ENCODE peak calls at places on chromosome 6, in five cellular contexts. J is hepatic stellate cell, L is SW480, Y is HTR-8/SVneo, V is amniotic epithelial cell. R is an unnamed sample.
A peak's percentile ranks its signal among the peaks of the same experiment; 100 is the strongest.

GRCh38 chr6:108492131-108492766 is 68.5 kb upstream of the FOXO3 start:
- DNase-seq in J (peak; percentile 32), L (peak; percentile 21), Y (peak; percentile 44), V (peak; percentile 61), R (peak; percentile 22)

GRCh38 chr6:151553416-151554158 is 59.8 kb downstream of the CCDC170 start:
- DNase-seq in J (no peak), L (no peak), Y (no peak), V (no peak), R (no peak)

GRCh38 chr6:166671434-166672061 is 44.5 kb upstream of the RPS6KA2 start:
- DNase-seq in J (no peak), L (peak; percentile 39), Y (peak; percentile 11), V (peak; percentile 12), R (no peak)

GRCh38 chr6:132067286-132067685 is 116.1 kb upstream of the CCN2 start:
- DNase-seq in J (no peak), L (no peak), Y (no peak), V (no peak), R (no peak)

GRCh38 chr6:6317825-6318733 is 2.4 kb downstream of the F13A1 start:
- DNase-seq in J (no peak), L (no peak), Y (no peak), V (no peak), R (no peak)

GRCh38 chr6:154276810-154277577 is 79.6 kb downstream of the IPCEF1 start:
- DNase-seq in J (no peak), L (peak; percentile 58), Y (peak; percentile 32), V (peak; percentile 49), R (peak; percentile 25)

GRCh38 chr6:139135578-139136545 is 982 bp downstream of the HECA start:
- DNase-seq in J (peak; percentile 32), L (peak; percentile 14), Y (no peak), V (no peak), R (no peak)

GRCh38 chr6:44851176-44851575 is 463.7 kb downstream of the CDC5L start:
- DNase-seq in J (no peak), L (no peak), Y (no peak), V (peak; percentile 89), R (no peak)

GRCh38 chr6:161169690-161170089 is 104.2 kb downstream of the AGPAT4 start:
- DNase-seq in J (no peak), L (no peak), Y (no peak), V (peak; percentile 79), R (no peak)

GRCh38 chr6:148509789-148510581 is 167.3 kb downstream of the SASH1 start:
- DNase-seq in J (peak; percentile 77), L (peak; percentile 30), Y (peak; percentile 29), V (peak; percentile 97), R (peak; percentile 89)

GRCh38 chr6:99741092-99741491 is 134.5 kb downstream of the PRDM13 start:
- DNase-seq in J (no peak), L (no peak), Y (no peak), V (no peak), R (no peak)

GRCh38 chr6:95576218-95576617 is 1.1 kb upstream of the MANEA start:
- DNase-seq in J (no peak), L (no peak), Y (no peak), V (no peak), R (no peak)

GRCh38 chr6:1636971-1637871 is 27.5 kb downstream of the FOXC1 start:
- DNase-seq in J (no peak), L (peak; percentile 69), Y (no peak), V (no peak), R (no peak)

GRCh38 chr6:38248500-38249234 is 391.1 kb downstream of the BTBD9 start:
- DNase-seq in J (no peak), L (no peak), Y (peak; percentile 68), V (no peak), R (no peak)

GRCh38 chr6:11043961-11044711 is at the start of gene ELOVL2:
- DNase-seq in J (peak; percentile 70), L (no peak), Y (peak; percentile 70), V (peak; percentile 29), R (no peak)

GRCh38 chr6:137033828-137034227 is 10.9 kb downstream of the IL20RA start:
- DNase-seq in J (no peak), L (peak; percentile 97), Y (no peak), V (peak; percentile 75), R (no peak)

GRCh38 chr6:11236351-11236750 is 3.9 kb upstream of the NEDD9 start:
- DNase-seq in J (no peak), L (no peak), Y (peak; percentile 13), V (peak; percentile 63), R (no peak)

GRCh38 chr6:134689177-134689576 is 260.7 kb downstream of the ALDH8A1 start:
- DNase-seq in J (no peak), L (no peak), Y (no peak), V (no peak), R (no peak)

GRCh38 chr6:77172578-77172977 is 290.7 kb downstream of the HTR1B start:
- DNase-seq in J (no peak), L (no peak), Y (no peak), V (no peak), R (no peak)

GRCh38 chr6:6746334-6746969 is 157.9 kb downstream of the LY86 start:
- DNase-seq in J (peak; percentile 69), L (peak; percentile 22), Y (no peak), V (no peak), R (no peak)

GRCh38 chr6:21587925-21588811 is 5.4 kb upstream of the SOX4 start:
- DNase-seq in J (peak; percentile 44), L (peak; percentile 62), Y (no peak), V (peak; percentile 55), R (peak; percentile 33)

GRCh38 chr6:144578385-144579350 is 293.5 kb downstream of the UTRN start:
- DNase-seq in J (no peak), L (no peak), Y (no peak), V (peak; percentile 21), R (peak; percentile 5)

GRCh38 chr6:3456794-3457709 is at the start of gene SLC22A23:
- DNase-seq in J (peak; percentile 67), L (peak; percentile 52), Y (peak; percentile 82), V (no peak), R (no peak)

GRCh38 chr6:20159781-20160540 is 52.3 kb downstream of the MBOAT1 start:
- DNase-seq in J (peak; percentile 10), L (no peak), Y (no peak), V (no peak), R (no peak)

GRCh38 chr6:72216222-72217106 is 330.1 kb downstream of the RIMS1 start:
- DNase-seq in J (no peak), L (no peak), Y (no peak), V (no peak), R (no peak)

GRCh38 chr6:293185-294174 is 1.2 kb downstream of the DUSP22 start:
- DNase-seq in J (no peak), L (peak; percentile 18), Y (no peak), V (peak; percentile 12), R (no peak)

GRCh38 chr6:166156942-166157341 is 10.7 kb downstream of the TBXT start:
- DNase-seq in J (no peak), L (peak; percentile 22), Y (no peak), V (no peak), R (no peak)

GRCh38 chr6:29705389-29706231 is 17.6 kb upstream of the HLA-F start:
- DNase-seq in J (peak; percentile 57), L (peak; percentile 42), Y (peak; percentile 60), V (peak; percentile 46), R (no peak)

GRCh38 chr6:6494677-6495076 is 93.8 kb upstream of the LY86 start:
- DNase-seq in J (no peak), L (peak; percentile 49), Y (no peak), V (no peak), R (no peak)

GRCh38 chr6:167750956-167751358 is 75.8 kb upstream of the AFDN start:
- DNase-seq in J (no peak), L (no peak), Y (no peak), V (no peak), R (no peak)

GRCh38 chr6:35443341-35444030 is 8.7 kb upstream of the FANCE start:
- DNase-seq in J (no peak), L (no peak), Y (no peak), V (no peak), R (no peak)

GRCh38 chr6:126804255-126805064 is 314.0 kb upstream of the RSPO3 start:
- DNase-seq in J (no peak), L (peak; percentile 36), Y (peak; percentile 20), V (peak; percentile 58), R (peak; percentile 15)

GRCh38 chr6:37432916-37433656 is at the start of gene CMTR1:
- DNase-seq in J (peak; percentile 95), L (peak; percentile 82), Y (peak; percentile 98), V (peak; percentile 83), R (peak; percentile 71)

R was measured in amniotic stem cell.